ENCODE peak calls at places on chromosomes 11 and 22, in eight cellular contexts. T is nucleus accumbens; V is adipocyte; E is activated naive CD8-positive, alpha-beta T cell treated with anti-CD3 and anti-CD28 coated beads, Interleukin-2, amount 50 U/mL, for 24 hours; Q is NCI-H1092 treated with DMSO at 0.1 percent for 48 hours; F is osteoblast; L is activated CD4-positive, alpha-beta T cell treated with anti-CD3 and anti-CD28 coated beads, Interleukin-2, amount 50 U/mL, for 48 hours; R is neuronal stem cell. X is an unnamed sample.

GRCh38 chr11:12552677-12553076 is 121.5 kb upstream of the TEAD1 start:
- DNase-seq in T (no peak), V (peak; percentile 95), E (no peak), Q (no peak), F (no peak), L (no peak), R (no peak), X (no peak)

GRCh38 chr11:44574620-44575287 is 9.3 kb downstream of the CD82 start:
- DNase-seq in T (no peak), V (peak; percentile 92), E (no peak), Q (no peak), F (peak; percentile 96), L (peak; percentile 47), R (no peak), X (peak; percentile 98)

GRCh38 chr11:3866206-3866605 is 10.7 kb downstream of the STIM1 start:
- DNase-seq in T (no peak), V (no peak), E (no peak), Q (no peak), F (no peak), L (no peak), R (no peak), X (no peak)

GRCh38 chr22:39214383-39215069 is 30.3 kb downstream of the PDGFB start:
- DNase-seq in T (no peak), V (peak; percentile 9), E (no peak), Q (no peak), F (peak; percentile 46), L (no peak), R (peak; percentile 45), X (peak; percentile 36)

GRCh38 chr11:118211006-118211405 is 13.8 kb downstream of the JAML start:
- DNase-seq in T (no peak), V (peak; percentile 25), E (no peak), Q (no peak), F (no peak), L (no peak), R (peak; percentile 50), X (no peak)

GRCh38 chr22:43861529-43861928 is 784 bp downstream of the SULT4A1 start:
- DNase-seq in T (no peak), V (no peak), E (no peak), Q (no peak), F (peak; percentile 37), L (no peak), R (no peak), X (no peak)

GRCh38 chr11:45859661-45860140 is 12.4 kb downstream of the CRY2 start:
- DNase-seq in T (peak; percentile 77), V (peak; percentile 97), E (no peak), Q (peak; percentile 80), F (peak; percentile 98), L (no peak), R (no peak), X (peak; percentile 96)

GRCh38 chr11:1943576-1943975 is 3.6 kb upstream of the MRPL23 start:
- DNase-seq in T (no peak), V (no peak), E (no peak), Q (no peak), F (peak; percentile 66), L (no peak), R (no peak), X (no peak)

GRCh38 chr11:12356944-12357655 is 20.3 kb upstream of the PARVA start:
- DNase-seq in T (no peak), V (no peak), E (no peak), Q (no peak), F (no peak), L (no peak), R (no peak), X (no peak)

GRCh38 chr11:119880143-119880542 is 151.1 kb upstream of the NECTIN1 start:
- DNase-seq in T (no peak), V (no peak), E (no peak), Q (no peak), F (no peak), L (no peak), R (no peak), X (no peak)

GRCh38 chr11:61543606-61544306 is 35.2 kb downstream of the LRRC10B start:
- DNase-seq in T (no peak), V (peak; percentile 28), E (no peak), Q (no peak), F (peak; percentile 99), L (no peak), R (no peak), X (peak; percentile 19)

GRCh38 chr11:14422814-14423182 is 63.8 kb upstream of the RRAS2 start:
- DNase-seq in T (no peak), V (no peak), E (no peak), Q (no peak), F (no peak), L (no peak), R (no peak), X (peak; percentile 37)

GRCh38 chr22:39933741-39934140 is 26.5 kb upstream of the TMA7B start:
- DNase-seq in T (no peak), V (no peak), E (no peak), Q (no peak), F (no peak), L (no peak), R (no peak), X (no peak)

GRCh38 chr11:27353593-27354358 is 9.2 kb downstream of the CCDC34 start:
- DNase-seq in T (no peak), V (peak; percentile 67), E (no peak), Q (no peak), F (peak; percentile 90), L (no peak), R (no peak), X (peak; percentile 26)

GRCh38 chr11:12074529-12075195 is 35.7 kb upstream of the MICAL2 start:
- DNase-seq in T (no peak), V (no peak), E (no peak), Q (no peak), F (no peak), L (no peak), R (no peak), X (no peak)

GRCh38 chr11:102749101-102749725 is 24.5 kb upstream of the MMP8 start:
- DNase-seq in T (no peak), V (no peak), E (no peak), Q (no peak), F (no peak), L (no peak), R (no peak), X (no peak)

GRCh38 chr11:73206751-73207280 is 11.3 kb upstream of the P2RY2 start:
- DNase-seq in T (no peak), V (peak; percentile 43), E (no peak), Q (peak; percentile 3), F (peak; percentile 39), L (no peak), R (no peak), X (peak; percentile 60)

GRCh38 chr11:76742912-76743311 is 40.2 kb upstream of the TSKU start:
- DNase-seq in T (no peak), V (peak; percentile 86), E (no peak), Q (no peak), F (no peak), L (no peak), R (no peak), X (no peak)

GRCh38 chr22:46065733-46066454 is 84.4 kb upstream of the PPARA start:
- DNase-seq in T (no peak), V (no peak), E (no peak), Q (no peak), F (no peak), L (no peak), R (no peak), X (no peak)

GRCh38 chr11:35235944-35236666 is 97.1 kb downstream of the CD44 start:
- DNase-seq in T (no peak), V (no peak), E (peak; percentile 69), Q (no peak), F (no peak), L (peak; percentile 50), R (no peak), X (peak; percentile 41)

GRCh38 chr22:17472886-17473285 is 90.4 kb upstream of the SLC25A18 start:
- DNase-seq in T (no peak), V (no peak), E (no peak), Q (no peak), F (no peak), L (no peak), R (peak; percentile 74), X (no peak)

GRCh38 chr22:24107668-24108067 is 73.6 kb upstream of the SUSD2 start:
- DNase-seq in T (peak; percentile 7), V (no peak), E (no peak), Q (no peak), F (peak; percentile 92), L (no peak), R (no peak), X (peak; percentile 50)

GRCh38 chr22:32880906-32881596 is 79.5 kb downstream of the TIMP3 start:
- DNase-seq in T (no peak), V (peak; percentile 74), E (peak; percentile 8), Q (peak; percentile 84), F (no peak), L (no peak), R (no peak), X (peak; percentile 79)

GRCh38 chr22:17754233-17754925 is 19.9 kb downstream of the BID start:
- DNase-seq in T (no peak), V (no peak), E (peak; percentile 53), Q (no peak), F (peak; percentile 85), L (no peak), R (no peak), X (no peak)

GRCh38 chr11:61816736-61817455 is at the start of gene FADS1:
- DNase-seq in T (peak; percentile 69), V (peak; percentile 99), E (peak; percentile 86), Q (peak; percentile 99), F (peak; percentile 98), L (peak; percentile 81), R (peak; percentile 93), X (peak; percentile 94)

GRCh38 chr11:9972917-9973504 is 309.1 kb downstream of the SWAP70 start:
- DNase-seq in T (no peak), V (peak; percentile 81), E (peak; percentile 3), Q (peak; percentile 20), F (peak; percentile 89), L (no peak), R (peak; percentile 5), X (no peak)

GRCh38 chr22:50705219-50705691 is 32.6 kb downstream of the SHANK3 start:
- DNase-seq in T (peak; percentile 36), V (no peak), E (no peak), Q (peak; percentile 54), F (peak; percentile 60), L (no peak), R (peak; percentile 93), X (peak; percentile 62)

GRCh38 chr11:86676533-86677154 is 4.2 kb upstream of the ME3 start:
- DNase-seq in T (no peak), V (no peak), E (no peak), Q (no peak), F (no peak), L (no peak), R (peak; percentile 62), X (peak; percentile 35)

GRCh38 chr11:63488789-63489188 is 2.2 kb downstream of the PLAAT5 start:
- DNase-seq in T (no peak), V (peak; percentile 60), E (no peak), Q (no peak), F (no peak), L (no peak), R (no peak), X (no peak)

GRCh38 chr11:32641361-32641760 is 57.7 kb downstream of the EIF3M start:
- DNase-seq in T (no peak), V (no peak), E (no peak), Q (no peak), F (no peak), L (no peak), R (no peak), X (no peak)